ENCODE peak calls at places on chromosome 6, in eight cellular contexts. T, Z, E, L, M, R, S and B are unnamed samples.

GRCh38 chr6:32047855-32048766 is 9.9 kb downstream of the CYP21A2 start:
- DNase-seq in T (peak; percentile 77), Z (peak; percentile 7), E (peak; percentile 42), L (peak; percentile 80), M (peak; percentile 78), R (peak; percentile 54), S (peak; percentile 50), B (peak; percentile 80)

GRCh38 chr6:148240463-148240845 is 102.2 kb upstream of the SASH1 start:
- DNase-seq in T (no peak), Z (peak; percentile 42), E (no peak), L (no peak), M (peak; percentile 31), R (peak; percentile 57), S (no peak), B (no peak)

GRCh38 chr6:45571159-45571558 is 193.4 kb upstream of the SUPT3H start:
- DNase-seq in T (no peak), Z (no peak), E (no peak), L (no peak), M (no peak), R (no peak), S (no peak), B (no peak)

GRCh38 chr6:149974825-149975224 is 11.1 kb downstream of the ULBP1 start:
- DNase-seq in T (no peak), Z (no peak), E (no peak), L (no peak), M (no peak), R (no peak), S (no peak), B (no peak)

GRCh38 chr6:157813757-157814455 is 9.1 kb upstream of the SNX9 start:
- DNase-seq in T (no peak), Z (peak; percentile 13), E (no peak), L (no peak), M (no peak), R (peak; percentile 60), S (no peak), B (no peak)

GRCh38 chr6:140921366-140922226 is 1211.1 kb upstream of the GJE1 start:
- DNase-seq in T (no peak), Z (peak; percentile 51), E (no peak), L (no peak), M (no peak), R (peak; percentile 82), S (peak; percentile 52), B (peak; percentile 8)

GRCh38 chr6:134994431-134994830 is 44.5 kb upstream of the ALDH8A1 start:
- DNase-seq in T (no peak), Z (no peak), E (no peak), L (no peak), M (no peak), R (no peak), S (no peak), B (no peak)

GRCh38 chr6:31631681-31632278 is 11.3 kb downstream of the PRRC2A start:
- DNase-seq in T (no peak), Z (no peak), E (no peak), L (no peak), M (no peak), R (no peak), S (no peak), B (no peak)

GRCh38 chr6:56742122-56742791 is 99.6 kb upstream of the DST start:
- DNase-seq in T (no peak), Z (no peak), E (no peak), L (no peak), M (no peak), R (no peak), S (no peak), B (peak; percentile 18)

GRCh38 chr6:154805288-154805911 is 72.2 kb downstream of the SCAF8 start:
- DNase-seq in T (no peak), Z (peak; percentile 32), E (no peak), L (no peak), M (no peak), R (peak; percentile 74), S (peak; percentile 35), B (peak; percentile 20)
- TF ChIP-seq CTCF in T (peak; percentile 45), Z (peak; percentile 57), E (peak; percentile 63), L (peak; percentile 44), M (peak; percentile 56), R (peak; percentile 53), S (peak; percentile 26), B (no peak)

GRCh38 chr6:26613717-26614683 is 17.2 kb downstream of the ABT1 start:
- DNase-seq in T (peak; percentile 49), Z (no peak), E (no peak), L (peak; percentile 41), M (no peak), R (no peak), S (no peak), B (no peak)
- TF ChIP-seq CTCF in T (no peak), Z (no peak), E (no peak), L (no peak), M (no peak), R (no peak), S (no peak), B (no peak)

GRCh38 chr6:98844244-98845161 is 10.1 kb downstream of the POU3F2 start:
- DNase-seq in T (no peak), Z (no peak), E (no peak), L (peak; percentile 69), M (no peak), R (no peak), S (no peak), B (peak; percentile 21)

GRCh38 chr6:98847392-98847766 is 13.0 kb downstream of the POU3F2 start:
- DNase-seq in T (no peak), Z (no peak), E (no peak), L (peak; percentile 17), M (no peak), R (no peak), S (no peak), B (no peak)

GRCh38 chr6:98843274-98844243 is 9.2 kb downstream of the POU3F2 start:
- DNase-seq in T (no peak), Z (no peak), E (no peak), L (peak; percentile 60), M (no peak), R (no peak), S (no peak), B (peak; percentile 16)

GRCh38 chr6:98846021-98846380 is 11.6 kb downstream of the POU3F2 start:
- DNase-seq in T (no peak), Z (no peak), E (no peak), L (no peak), M (no peak), R (no peak), S (no peak), B (no peak)

GRCh38 chr6:98845201-98846020 is 11.0 kb downstream of the POU3F2 start:
- DNase-seq in T (peak; percentile 73), Z (peak; percentile 50), E (peak; percentile 56), L (peak; percentile 92), M (peak; percentile 62), R (peak; percentile 82), S (peak; percentile 67), B (peak; percentile 78)
- TF ChIP-seq CTCF in T (peak; percentile 77), Z (peak; percentile 95), E (peak; percentile 79), L (peak; percentile 79), M (peak; percentile 77), R (peak; percentile 92), S (peak; percentile 87), B (peak; percentile 85)

GRCh38 chr6:73180076-73180717 is 45.1 kb downstream of the KHDC1L start:
- DNase-seq in T (no peak), Z (no peak), E (no peak), L (no peak), M (no peak), R (no peak), S (no peak), B (no peak)
- TF ChIP-seq CTCF in T (no peak), Z (no peak), E (no peak), L (no peak), M (no peak), R (no peak), S (no peak), B (no peak)

DNA sequence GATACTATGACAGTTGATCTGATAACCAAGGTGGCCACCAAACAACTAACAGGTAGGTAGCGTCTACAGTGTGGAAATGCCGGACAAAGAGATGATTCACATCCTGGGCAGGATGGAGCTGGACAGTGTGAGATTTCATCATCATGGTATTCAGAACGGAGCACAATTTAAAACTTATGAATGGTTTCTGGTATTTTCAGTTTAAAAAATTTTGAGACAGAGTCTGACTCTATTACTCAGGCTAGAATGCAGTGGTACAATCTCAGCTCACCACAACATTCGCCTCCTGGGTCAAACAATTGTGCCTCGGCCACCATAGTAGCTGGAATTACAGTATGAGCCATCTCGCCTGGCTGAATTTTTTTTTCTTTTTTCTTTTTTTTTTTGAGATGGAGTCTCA is 43.8 kb downstream of the CEP57L1 start:
- DNase-seq in T (no peak), Z (no peak), E (no peak), L (no peak), M (no peak), R (peak; percentile 32), S (no peak), B (no peak)
- TF ChIP-seq CTCF in T (no peak), Z (no peak), E (no peak), L (no peak), M (no peak), R (no peak), S (no peak), B (no peak)

GRCh38 chr6:154512214-154512613 is 1.7 kb upstream of the CNKSR3 start:
- DNase-seq in T (no peak), Z (no peak), E (no peak), L (no peak), M (no peak), R (no peak), S (no peak), B (no peak)

GRCh38 chr6:154511735-154512097 is 1.2 kb upstream of the CNKSR3 start:
- DNase-seq in T (no peak), Z (no peak), E (no peak), L (no peak), M (no peak), R (no peak), S (no peak), B (no peak)

GRCh38 chr6:154508573-154509375 is 1.7 kb downstream of the CNKSR3 start:
- DNase-seq in T (no peak), Z (no peak), E (no peak), L (no peak), M (no peak), R (peak; percentile 48), S (no peak), B (no peak)

GRCh38 chr6:154509421-154510143 is 903 bp downstream of the CNKSR3 start:
- DNase-seq in T (peak; percentile 52), Z (no peak), E (no peak), L (peak; percentile 50), M (peak; percentile 27), R (peak; percentile 46), S (no peak), B (peak; percentile 36)

GRCh38 chr6:154510144-154510905 is at the start of gene CNKSR3:
- DNase-seq in T (peak; percentile 89), Z (peak; percentile 93), E (no peak), L (peak; percentile 81), M (peak; percentile 75), R (peak; percentile 97), S (peak; percentile 45), B (peak; percentile 63)
- TF ChIP-seq CTCF in T (no peak), Z (peak; percentile 37), E (no peak), L (no peak), M (no peak), R (peak; percentile 22), S (no peak), B (no peak)